ENCODE peak calls at places on chromosomes 6 and 20, in nine cellular contexts. Q is A549, I is HCT116, K is GM23338, T is K562, C is HL-60, U is SK-N-SH, V is HepG2, D is GM12878. B is an unnamed sample.

GRCh38 chr20:25586877-25587276 is 1.5 kb upstream of the NINL start:
- DNase-seq in Q (peak; percentile 26), I (no peak), K (no peak), T (no peak), C (no peak), U (no peak), V (no peak), D (no peak), B (no peak)

GRCh38 chr6:128981716-128982115 is 98.8 kb downstream of the LAMA2 start:
- DNase-seq in Q (no peak), I (no peak), K (no peak), T (no peak), C (no peak), U (no peak), V (no peak), D (no peak), B (no peak)

GRCh38 chr6:27605401-27606342 is 132.8 kb upstream of the ZNF184 start:
- DNase-seq in Q (peak; percentile 91), I (peak; percentile 85), K (peak; percentile 87), T (peak; percentile 66), C (no peak), U (no peak), V (peak; percentile 61), D (no peak), B (peak; percentile 93)

GRCh38 chr6:87346700-87347099 is 2.1 kb downstream of the C6orf163 start:
- DNase-seq in Q (no peak), I (no peak), K (no peak), T (no peak), C (no peak), U (no peak), V (no peak), D (no peak), B (no peak)

GRCh38 chr6:43434943-43435342 is 7.6 kb downstream of the ABCC10 start:
- DNase-seq in Q (no peak), I (no peak), K (no peak), T (no peak), C (no peak), U (no peak), V (no peak), D (no peak), B (no peak)

GRCh38 chr6:138562691-138563090 is 63.4 kb upstream of the NHSL1 start:
- DNase-seq in Q (no peak), I (no peak), K (no peak), T (no peak), C (no peak), U (no peak), V (no peak), D (no peak), B (no peak)

GRCh38 chr20:24933266-24933908 is 15.7 kb upstream of the CST7 start:
- DNase-seq in Q (no peak), I (no peak), K (no peak), T (no peak), C (no peak), U (no peak), V (no peak), D (no peak), B (no peak)

GRCh38 chr20:3811421-3812258 is 8.7 kb upstream of the AP5S1 start:
- DNase-seq in Q (peak; percentile 100), I (peak; percentile 93), K (no peak), T (no peak), C (peak; percentile 76), U (peak; percentile 93), V (peak; percentile 90), D (no peak), B (peak; percentile 92)

GRCh38 chr6:35046862-35047261 is 94.3 kb downstream of the TCP11 start:
- DNase-seq in Q (no peak), I (no peak), K (no peak), T (no peak), C (no peak), U (no peak), V (no peak), D (no peak), B (no peak)

GRCh38 chr6:87074051-87074711 is 20.7 kb downstream of the CGA start:
- DNase-seq in Q (no peak), I (no peak), K (no peak), T (no peak), C (no peak), U (no peak), V (no peak), D (no peak), B (no peak)

GRCh38 chr6:95593025-95593424 is 15.7 kb downstream of the MANEA start:
- DNase-seq in Q (peak; percentile 40), I (no peak), K (no peak), T (no peak), C (no peak), U (no peak), V (peak; percentile 28), D (no peak), B (no peak)

GRCh38 chr6:16747232-16748027 is 13.8 kb downstream of the ATXN1 start:
- DNase-seq in Q (no peak), I (no peak), K (no peak), T (no peak), C (no peak), U (no peak), V (peak; percentile 78), D (no peak), B (no peak)

GRCh38 chr6:148501178-148501590 is 158.5 kb downstream of the SASH1 start:
- DNase-seq in Q (peak; percentile 6), I (peak; percentile 73), K (no peak), T (no peak), C (no peak), U (no peak), V (no peak), D (no peak), B (no peak)

GRCh38 chr6:83311231-83311630 is 118.1 kb downstream of the RWDD2A start:
- DNase-seq in Q (no peak), I (no peak), K (no peak), T (no peak), C (no peak), U (no peak), V (no peak), D (no peak), B (no peak)

GRCh38 chr6:33304216-33304615 is 5.5 kb upstream of the RGL2 start:
- DNase-seq in Q (no peak), I (no peak), K (no peak), T (no peak), C (no peak), U (peak; percentile 5), V (no peak), D (no peak), B (no peak)

GRCh38 chr6:72580281-72580940 is 41.5 kb upstream of the KCNQ5 start:
- DNase-seq in Q (peak; percentile 67), I (peak; percentile 31), K (peak; percentile 71), T (peak; percentile 44), C (peak; percentile 80), U (peak; percentile 11), V (peak; percentile 9), D (no peak), B (peak; percentile 76)

GRCh38 chr6:142361765-142362540 is 60.1 kb downstream of the ADGRG6 start:
- DNase-seq in Q (peak; percentile 78), I (no peak), K (no peak), T (no peak), C (no peak), U (no peak), V (peak; percentile 94), D (no peak), B (no peak)

DNA sequence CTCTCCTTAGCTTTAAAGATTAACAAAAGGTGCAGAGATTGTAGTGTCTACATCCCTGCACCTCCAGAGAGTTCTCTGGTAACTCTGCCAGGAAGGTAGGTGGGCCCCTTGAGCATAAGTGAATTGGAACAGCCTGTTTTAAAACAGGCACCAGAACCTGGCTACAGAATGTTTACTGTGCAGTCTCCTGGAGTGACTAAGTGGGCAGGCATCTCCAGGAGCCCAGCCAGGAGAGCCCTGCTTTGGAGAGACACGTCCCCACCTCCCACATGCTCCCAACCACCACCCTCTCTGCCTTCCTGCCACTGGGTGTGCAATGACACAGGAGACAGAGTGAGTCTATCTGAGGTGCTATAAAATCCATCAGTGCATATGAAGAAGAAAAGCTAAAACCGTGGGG is 110.3 kb upstream of the EYA4 start:
- DNase-seq in Q (peak; percentile 65), I (peak; percentile 81), K (no peak), T (no peak), C (no peak), U (no peak), V (peak; percentile 62), D (no peak), B (no peak)
- TF ChIP-seq REST in Q (no peak), I (no peak), K (no peak), T (no peak), C (no peak), U (no peak), V (no peak), D (no peak), B (no peak)

DNA sequence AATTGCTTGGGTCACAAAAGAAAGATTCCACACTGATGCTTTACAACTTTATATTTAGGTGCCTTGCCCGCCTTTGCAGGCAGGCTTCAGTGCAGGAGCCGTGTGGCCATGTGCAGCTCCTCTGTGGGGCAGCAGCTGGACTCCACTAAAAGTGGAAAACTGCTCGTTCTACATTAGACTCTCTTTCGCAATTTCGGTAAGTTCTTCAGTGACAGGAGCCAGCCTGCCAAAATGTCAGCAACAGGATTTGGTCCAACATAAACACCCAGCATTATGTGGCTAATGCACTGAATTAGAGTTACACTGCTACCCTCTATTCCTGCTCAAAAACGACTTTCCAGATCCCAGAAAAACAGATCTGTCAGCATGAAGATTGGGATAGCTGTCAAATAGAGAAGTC is 174.4 kb upstream of the KCNK16 start:
- DNase-seq in Q (no peak), I (no peak), K (no peak), T (no peak), C (no peak), U (no peak), V (no peak), D (no peak), B (no peak)
- TF ChIP-seq REST in Q (no peak), I (no peak), K (no peak), T (no peak), C (no peak), U (no peak), V (no peak), D (no peak), B (no peak)

DNA sequence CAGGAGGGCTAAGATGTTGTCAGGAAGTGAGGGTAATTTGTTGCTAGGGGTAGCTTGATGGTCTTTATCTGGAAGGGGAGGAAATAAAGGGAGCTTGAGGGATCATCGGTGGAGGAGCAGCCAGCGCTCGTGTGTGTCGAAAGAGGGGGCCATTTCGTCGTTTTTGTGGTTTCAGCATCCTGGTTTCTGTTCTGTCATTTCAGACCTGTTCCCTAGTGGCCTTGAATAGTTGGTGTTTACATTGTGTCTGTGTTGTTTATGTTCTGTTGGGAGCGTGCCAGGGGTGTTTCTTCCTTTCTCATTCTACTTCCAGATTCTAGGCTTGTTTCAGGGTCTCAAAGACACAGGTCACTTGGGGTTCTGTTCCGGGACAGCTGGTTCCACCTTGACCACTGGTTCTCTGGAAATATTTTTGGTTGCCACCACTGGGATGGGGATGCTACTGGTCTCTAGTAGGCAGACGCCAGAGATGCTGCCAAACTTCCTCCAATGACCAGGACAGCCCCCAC is 113.9 kb upstream of the NAA20 start:
- DNase-seq in Q (peak; percentile 52), I (no peak), K (peak; percentile 10), T (no peak), C (peak; percentile 59), U (no peak), V (peak; percentile 86), D (no peak), B (no peak)
- TF ChIP-seq REST in Q (no peak), I (no peak), K (no peak), T (no peak), C (no peak), U (no peak), V (no peak), D (no peak), B (no peak)

DNA sequence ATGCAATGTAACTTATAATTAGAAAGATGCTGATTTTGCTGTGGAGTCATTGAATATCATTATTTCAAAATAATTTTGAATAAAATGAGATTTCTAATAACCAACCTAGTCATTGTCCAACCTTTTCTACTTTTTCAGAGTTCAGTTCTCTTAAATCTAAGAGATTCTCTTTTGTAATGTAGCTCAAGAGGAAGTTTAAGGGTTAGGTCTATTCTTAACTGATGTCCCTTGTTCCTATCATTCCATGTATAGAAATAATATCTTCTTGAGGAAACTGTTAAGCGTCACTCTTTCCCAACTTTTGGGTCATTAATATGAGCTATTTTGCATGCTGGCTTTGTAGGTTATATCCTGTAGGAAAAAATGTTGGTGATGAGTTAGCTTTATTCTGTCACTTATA is 27.0 kb downstream of the RNF144B start:
- DNase-seq in Q (no peak), I (no peak), K (no peak), T (no peak), C (no peak), U (no peak), V (no peak), D (no peak), B (no peak)
- TF ChIP-seq REST in Q (no peak), I (no peak), K (no peak), T (no peak), C (no peak), U (no peak), V (no peak), D (no peak), B (no peak)

B was measured in Panc1.